ENCODE peak calls at places on chromosomes 3 and 15, in six cellular contexts. G is left ventricle myocardium inferior, I is ovary, F is cardiac muscle cell, A is right atrium auricular region, K is cardiac fibroblast. N is an unnamed sample.

GRCh38 chr15:59410448-59410896 is 27.5 kb upstream of the FAM81A start:
- DNase-seq in G (no peak), F (no peak), I (no peak), K (peak), A (no peak), N (peak)

GRCh38 chr3:60652829-60653228 is 598.4 kb downstream of the FHIT start:
- DNase-seq in F (no peak), A (no peak), K (no peak), G (no peak), I (no peak), N (no peak)

GRCh38 chr3:104596551-104596950 is 770.2 kb upstream of the ALCAM start:
- DNase-seq in F (peak), K (peak), G (no peak), I (no peak), A (no peak), N (peak)

GRCh38 chr3:64352596-64352989 is 127.3 kb upstream of the PRICKLE2 start:
- DNase-seq in G (no peak), K (peak), F (no peak), A (no peak), I (no peak), N (no peak)

GRCh38 chr15:92906563-92907081 is 6.5 kb downstream of the CHD2 start:
- DNase-seq in G (no peak), F (no peak), K (peak), I (no peak), A (no peak), N (peak)

GRCh38 chr15:71443538-71443937 is 328.3 kb downstream of the THSD4 start:
- DNase-seq in A (peak), G (peak), K (peak), I (peak), F (peak), N (peak)

GRCh38 chr15:43440721-43441281 is 52.2 kb downstream of the TP53BP1 start:
- DNase-seq in K (peak), I (peak), F (no peak), G (no peak), A (peak), N (peak)

GRCh38 chr15:85756411-85757072 is 38.2 kb downstream of the KLHL25 start:
- DNase-seq in I (no peak), A (no peak), G (peak), F (no peak), K (peak), N (no peak)

GRCh38 chr3:71430941-71431552 is 152.5 kb downstream of the FOXP1 start:
- DNase-seq in A (no peak), I (no peak), G (no peak), F (no peak), K (no peak), N (no peak)

GRCh38 chr3:197507541-197507940 is 48.2 kb downstream of the BDH1 start:
- DNase-seq in K (no peak), A (no peak), I (no peak), G (no peak), F (no peak), N (no peak)

GRCh38 chr3:149397528-149397927 is 20.1 kb upstream of the TM4SF1 start:
- DNase-seq in A (no peak), G (no peak), I (no peak), F (no peak), K (no peak), N (no peak)

GRCh38 chr3:65411367-65411766 is 627.4 kb downstream of the MAGI1 start:
- DNase-seq in I (no peak), G (no peak), A (no peak), K (no peak), F (no peak), N (no peak)

GRCh38 chr15:40857601-40858351 is 13.9 kb downstream of the SPINT1 start:
- DNase-seq in A (peak), I (peak), F (peak), K (peak), G (peak), N (peak)

GRCh38 chr3:159520638-159521037 is 468.0 kb upstream of the IL12A start:
- DNase-seq in I (no peak), G (no peak), K (no peak), F (no peak), A (no peak), N (no peak)

GRCh38 chr15:47246317-47246716 is 471.0 kb upstream of the SEMA6D start:
- DNase-seq in A (no peak), F (no peak), G (no peak), I (no peak), K (no peak), N (no peak)

GRCh38 chr3:71803248-71803647 is 18.3 kb upstream of the PROK2 start:
- DNase-seq in G (no peak), F (no peak), I (no peak), A (no peak), K (no peak), N (no peak)

GRCh38 chr3:48591886-48592518 is 3.1 kb downstream of the COL7A1 start:
- DNase-seq in I (no peak), G (no peak), K (no peak), F (no peak), A (no peak), N (no peak)

GRCh38 chr3:178966299-178967183 is 105.1 kb downstream of the ZMAT3 start:
- DNase-seq in F (peak), I (peak), G (peak), K (peak), A (no peak), N (peak)

GRCh38 chr15:98421419-98422085 is 226.8 kb upstream of the IGF1R start:
- DNase-seq in I (peak), F (peak), G (peak), A (peak), K (peak), N (peak)

GRCh38 chr3:175564335-175564734 is 705.2 kb downstream of the NAALADL2 start:
- DNase-seq in F (no peak), I (no peak), A (no peak), G (no peak), K (no peak), N (no peak)

GRCh38 chr3:143091438-143091837 is 28.1 kb upstream of the CHST2 start:
- DNase-seq in K (no peak), G (no peak), F (no peak), I (no peak), A (no peak), N (no peak)

GRCh38 chr3:197394464-197395321 is 96.3 kb upstream of the DLG1 start:
- DNase-seq in F (no peak), G (peak), I (peak), A (peak), K (peak), N (peak)

GRCh38 chr3:43389388-43390254 is 103.3 kb downstream of the SNRK start:
- DNase-seq in I (no peak), G (no peak), F (no peak), A (peak), K (peak), N (peak)

GRCh38 chr15:101449471-101450425 is 39.8 kb downstream of the PCSK6 start:
- DNase-seq in I (no peak), K (no peak), G (no peak), F (no peak), A (no peak), N (no peak)

DNA sequence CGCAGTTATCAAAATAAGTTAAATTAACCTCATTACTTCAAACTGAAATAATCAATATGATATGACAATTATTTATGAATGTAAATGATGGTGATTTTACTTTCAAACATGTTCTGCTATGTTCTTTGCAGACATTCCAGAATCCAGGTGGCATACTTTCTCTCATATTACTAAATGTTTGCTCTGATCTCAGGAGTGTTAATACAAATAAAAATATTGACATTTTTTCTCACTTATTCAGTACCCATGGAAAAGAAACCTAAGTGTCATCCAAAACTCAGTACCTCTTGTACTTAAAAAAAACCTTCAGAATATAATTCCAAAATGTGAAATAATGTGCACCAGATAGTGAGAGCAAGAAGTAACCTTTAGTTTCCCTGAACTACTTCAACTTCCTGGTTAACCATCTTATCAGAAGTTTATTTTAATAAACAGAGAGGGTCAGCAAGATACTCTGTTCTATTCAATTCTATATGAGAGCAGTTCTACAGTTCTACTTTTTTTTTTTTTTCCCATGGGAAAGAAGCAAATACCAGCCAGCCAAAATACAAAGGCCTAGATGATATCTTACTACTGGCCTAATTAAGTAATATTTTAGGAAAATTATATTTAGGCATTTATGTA is 494.1 kb downstream of the MECOM start:
- DNase-seq in K (no peak), G (no peak), F (no peak), A (no peak), I (no peak), N (no peak)
- TF ChIP-seq CTCF in K (no peak), G (no peak), F (no peak), A (no peak), I (no peak), N (no peak)

GRCh38 chr3:127590593-127591477 is at the start of gene TPRA1:
- DNase-seq in G (peak), A (peak), F (peak), I (peak), K (peak), N (peak)

GRCh38 chr3:127597020-127597771 is 1.0 kb upstream of the MCM2 start:
- DNase-seq in A (no peak), K (no peak), F (no peak), G (no peak), I (no peak), N (no peak)

GRCh38 chr3:127593187-127593586 is 2.7 kb upstream of the TPRA1 start:
- DNase-seq in G (no peak), I (no peak), F (no peak), A (no peak), K (no peak), N (no peak)

GRCh38 chr3:127598841-127599570 is 795 bp downstream of the MCM2 start:
- DNase-seq in I (no peak), A (no peak), F (no peak), G (no peak), K (no peak), N (peak)

DNA sequence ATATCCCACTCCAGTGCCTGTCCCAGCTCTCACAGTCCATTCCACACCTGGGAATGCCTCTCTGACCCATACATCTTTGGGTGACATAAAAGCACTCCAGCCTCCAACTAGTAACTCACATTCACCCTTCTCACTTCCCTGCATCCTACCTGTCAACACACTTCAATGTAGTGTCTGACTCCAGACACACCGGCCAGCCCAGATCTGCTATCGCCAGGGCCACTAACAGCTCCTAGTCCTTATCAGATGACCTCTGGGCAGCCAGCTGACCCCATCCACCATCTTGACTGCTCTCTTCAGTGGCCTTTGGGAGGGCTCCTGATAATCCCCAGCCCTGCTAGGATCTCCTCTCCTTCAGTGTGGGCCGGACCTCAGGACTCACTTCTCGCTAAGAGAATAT is 2.9 kb upstream of the MCM2 start:
- DNase-seq in F (no peak), K (no peak), I (no peak), A (no peak), G (no peak), N (no peak)
- H3K4me3 ChIP-seq in F (no peak), K (no peak), I (no peak), A (no peak), G (no peak), N (no peak)

DNA sequence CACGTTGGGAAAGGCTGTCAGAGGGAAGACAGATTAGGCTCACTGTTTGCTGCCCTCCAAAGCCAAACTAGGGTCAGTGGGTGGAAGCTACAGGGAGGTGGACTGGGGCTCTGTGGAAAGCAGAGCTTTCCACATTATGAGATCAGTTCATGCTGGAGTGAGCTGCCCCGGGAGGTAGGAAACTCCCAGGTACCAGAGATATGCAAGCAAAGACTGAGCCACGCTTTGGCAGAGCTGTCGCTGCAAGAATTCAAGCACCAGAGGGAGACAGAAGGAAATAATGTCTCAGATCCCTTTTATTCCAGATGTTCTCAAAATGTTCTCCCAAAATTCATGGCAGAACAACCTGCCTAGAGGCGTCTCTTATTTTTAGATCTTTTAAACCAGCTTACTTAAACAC is 286.6 kb downstream of the WDR72 start:
- DNase-seq in F (no peak), G (no peak), K (no peak), I (no peak), A (no peak), N (no peak)
- TF ChIP-seq CTCF in F (no peak), G (no peak), K (no peak), I (no peak), A (no peak), N (no peak)

GRCh38 chr3:76039431-76039830 is 254.1 kb upstream of the ZNF717 start:
- DNase-seq in G (no peak), A (no peak), K (peak), F (no peak), I (no peak), N (peak)
- H3K4me3 ChIP-seq in G (no peak), A (no peak), K (no peak), F (no peak), I (no peak), N (no peak)

DNA sequence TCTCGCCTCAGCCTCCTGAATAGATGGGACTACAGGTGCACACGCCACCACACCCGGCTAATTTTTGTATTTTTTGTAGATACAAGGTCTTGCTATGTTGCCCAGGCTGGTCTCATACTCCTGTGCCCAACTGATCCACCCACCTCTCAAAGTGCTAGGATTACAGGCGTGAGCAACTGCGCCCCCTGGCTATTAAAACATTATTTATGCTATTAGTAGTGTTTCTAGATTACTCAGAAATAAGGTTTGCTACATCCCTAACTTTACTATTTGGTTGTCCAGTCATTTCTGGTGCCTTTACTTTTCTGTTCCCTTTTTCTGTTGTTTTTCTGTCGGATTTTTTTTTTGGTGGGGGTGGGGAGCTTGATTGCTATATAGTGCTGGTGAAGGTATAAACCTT is 393.6 kb upstream of the TPM1 start:
- DNase-seq in F (peak), I (no peak), G (no peak), A (no peak), K (peak), N (peak)
- TF ChIP-seq CTCF in F (peak), I (peak), G (peak), A (peak), K (peak), N (peak)